ENCODE peak calls at places on chromosomes 4 and X, in five cellular contexts. D is tibial nerve, V is MM.1S, S is uterus, I is SK-N-SH. Y is an unnamed sample. For H3K4me1 and H3K9me3, the result is how much of the 10 kb centered on the place peaks cover.

GRCh38 chr4:184310881-184311709 is 93.4 kb upstream of the ENPP6 start:
- DNase-seq in D (no peak), V (no peak), S (no peak), I (no peak), Y (peak)

GRCh38 chrX:132480581-132481203 is 8.1 kb downstream of the MBNL3 start:
- DNase-seq in D (no peak), V (peak), S (peak), I (no peak), Y (peak)

GRCh38 chrX:101206471-101206870 is 13.1 kb upstream of the DRP2 start:
- DNase-seq in D (no peak), V (peak), S (no peak), I (peak), Y (no peak)

GRCh38 chrX:72304877-72305276 is 837 bp downstream of the CITED1 start:
- DNase-seq in D (no peak), V (no peak), S (no peak), I (peak), Y (no peak)

GRCh38 chr4:98822144-98822543 is 106.8 kb downstream of the EIF4E start:
- DNase-seq in D (no peak), V (no peak), S (no peak), I (no peak), Y (no peak)

GRCh38 chr4:101785476-101785875 is 5.1 kb upstream of the BANK1 start:
- DNase-seq in D (no peak), V (no peak), S (no peak), I (no peak), Y (no peak)

GRCh38 chr4:185305979-185306442 is 89.7 kb downstream of the LRP2BP start:
- DNase-seq in D (no peak), V (no peak), S (no peak), I (no peak), Y (no peak)

GRCh38 chr4:100707786-100708185 is 190.0 kb upstream of the EMCN start:
- DNase-seq in D (no peak), V (no peak), S (no peak), I (no peak), Y (no peak)

GRCh38 chrX:110417128-110417527 is 58.5 kb downstream of the RTL9 start:
- DNase-seq in D (no peak), V (no peak), S (no peak), I (peak), Y (no peak)

GRCh38 chr4:87843936-87844335 is 11.2 kb downstream of the MEPE start:
- DNase-seq in D (no peak), V (peak), S (no peak), I (no peak), Y (no peak)

GRCh38 chr4:138611721-138612120 is 369.6 kb upstream of the SLC7A11 start:
- DNase-seq in D (no peak), V (no peak), S (no peak), I (peak), Y (no peak)

GRCh38 chr4:122052714-122053113 is 99.4 kb upstream of the BLTP1 start:
- DNase-seq in D (no peak), V (no peak), S (no peak), I (no peak), Y (peak)

GRCh38 chr4:150546286-150546685 is 35.7 kb upstream of the MAB21L2 start:
- DNase-seq in D (no peak), V (no peak), S (no peak), I (no peak), Y (no peak)

GRCh38 chrX:10444204-10444603 is 176.2 kb downstream of the MID1 start:
- DNase-seq in D (no peak), V (no peak), S (no peak), I (no peak), Y (no peak)

GRCh38 chr4:77699731-77700210 is 94.2 kb downstream of the CXCL13 start:
- DNase-seq in D (no peak), V (no peak), S (no peak), I (peak), Y (no peak)

GRCh38 chr4:109215511-109215910 is 86.9 kb downstream of the COL25A1 start:
- DNase-seq in D (no peak), V (no peak), S (no peak), I (no peak), Y (no peak)

GRCh38 chr4:110503588-110504435 is 27.9 kb downstream of the ENPEP start:
- DNase-seq in D (no peak), V (peak), S (no peak), I (no peak), Y (no peak)
- TF ChIP-seq CTCF in D (no peak), V (peak), S (no peak), I (no peak), Y (no peak)

GRCh38 chr4:40402556-40402955 is 67.4 kb downstream of the CHRNA9 start:
- DNase-seq in D (no peak), V (no peak), S (no peak), I (no peak), Y (no peak)
- H3K4me1 ChIP-seq in D (under half), V (under half), S (under half), I (under half), Y (under half)

GRCh38 chrX:26778320-26778888 is 562.4 kb downstream of the MAGEB5 start:
- DNase-seq in D (no peak), V (no peak), S (no peak), I (no peak), Y (no peak)
- H3K9me3 ChIP-seq in D (under half), V (under half), S (under half), I (under half), Y (under half)

GRCh38 chr4:1763550-1764080 is 29.5 kb upstream of the FGFR3 start:
- DNase-seq in D (no peak), V (no peak), S (peak), I (peak), Y (peak)
- TF ChIP-seq CTCF in D (peak), V (no peak), S (no peak), I (no peak), Y (peak)

GRCh38 chrX:107673933-107674479 is 45.7 kb downstream of the PRPS1 start:
- DNase-seq in D (peak), V (peak), S (peak), I (no peak), Y (peak)

GRCh38 chrX:107674480-107675364 is 46.4 kb downstream of the PRPS1 start:
- DNase-seq in D (peak), V (peak), S (peak), I (no peak), Y (peak)

GRCh38 chrX:107672955-107673378 is 44.7 kb downstream of the PRPS1 start:
- DNase-seq in D (peak), V (peak), S (peak), I (peak), Y (peak)

GRCh38 chrX:107675365-107675654 is 47.0 kb downstream of the PRPS1 start:
- DNase-seq in D (no peak), V (no peak), S (no peak), I (no peak), Y (no peak)

DNA sequence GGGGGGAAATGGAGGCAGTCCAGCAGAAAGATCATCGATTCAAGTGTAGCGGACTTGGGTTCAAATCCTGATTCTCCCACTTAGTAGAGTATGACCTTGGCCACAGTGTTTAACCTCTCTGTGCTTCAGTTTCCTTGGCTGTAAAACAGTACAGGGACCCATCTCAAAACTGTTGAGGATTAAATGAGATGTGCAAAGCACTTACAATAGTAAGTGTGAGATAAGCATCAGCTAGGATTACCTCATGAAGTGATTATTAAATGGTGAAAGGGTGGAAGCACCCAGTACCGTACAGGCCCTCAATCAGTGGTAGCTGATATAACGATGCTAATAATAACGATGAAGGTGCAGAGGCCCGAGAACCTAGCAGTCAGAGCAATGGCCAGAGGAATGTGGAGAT is 45.1 kb downstream of the PRPS1 start:
- DNase-seq in D (no peak), V (no peak), S (no peak), I (no peak), Y (no peak)
- H3K4me1 ChIP-seq in D (under half), V (under half), S (under half), I (under half), Y (half or more)

GRCh38 chr4:384311-385010 is 46.8 kb downstream of the ZNF141 start:
- DNase-seq in D (no peak), V (no peak), S (no peak), I (no peak), Y (no peak)
- H3K9me3 ChIP-seq in D (half or more), V (under half), S (half or more), I (under half), Y (under half)

DNA sequence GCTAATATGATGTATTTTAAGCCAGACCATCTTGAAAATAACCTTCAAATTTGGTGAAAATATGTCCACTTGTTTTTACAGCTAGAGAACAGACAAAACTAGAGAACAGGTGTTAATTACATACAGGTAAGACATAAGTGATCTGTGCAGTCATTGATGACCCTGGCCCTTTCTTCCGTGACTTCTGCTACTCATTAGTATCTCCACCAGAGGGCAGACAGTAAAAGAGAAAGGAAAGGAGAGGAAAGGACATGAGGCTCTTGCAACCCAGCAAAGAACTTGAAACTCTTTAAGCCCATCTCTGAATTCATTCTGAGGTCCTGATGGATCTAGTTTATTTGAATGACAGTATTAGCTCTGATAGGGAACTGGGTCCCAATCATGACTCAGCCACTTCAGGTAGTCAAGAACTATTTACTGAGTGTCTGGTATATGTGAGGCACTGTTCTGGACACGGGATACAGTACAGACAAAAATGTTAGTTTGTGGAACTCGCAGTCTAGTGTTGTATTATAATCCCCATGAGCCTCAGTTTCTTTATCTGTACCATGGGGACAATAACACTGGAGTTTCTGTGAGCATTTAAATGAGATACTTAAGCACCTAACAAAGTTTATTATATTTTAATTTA is 121.0 kb upstream of the TEX13D start:
- DNase-seq in D (no peak), V (peak), S (no peak), I (peak), Y (no peak)
- TF ChIP-seq CTCF in D (peak), V (peak), S (no peak), I (peak), Y (peak)

GRCh38 chr4:74479009-74479408 is 34.1 kb downstream of the AREG start:
- DNase-seq in D (no peak), V (no peak), S (no peak), I (no peak), Y (no peak)

GRCh38 chr4:74480267-74480666 is 35.3 kb downstream of the AREG start:
- DNase-seq in D (no peak), V (no peak), S (no peak), I (no peak), Y (no peak)

GRCh38 chr4:74486905-74487304 is 42.0 kb downstream of the AREG start:
- DNase-seq in D (no peak), V (no peak), S (no peak), I (no peak), Y (no peak)

GRCh38 chr4:74481891-74482609 is 37.1 kb downstream of the AREG start:
- DNase-seq in D (no peak), V (no peak), S (no peak), I (no peak), Y (no peak)

DNA sequence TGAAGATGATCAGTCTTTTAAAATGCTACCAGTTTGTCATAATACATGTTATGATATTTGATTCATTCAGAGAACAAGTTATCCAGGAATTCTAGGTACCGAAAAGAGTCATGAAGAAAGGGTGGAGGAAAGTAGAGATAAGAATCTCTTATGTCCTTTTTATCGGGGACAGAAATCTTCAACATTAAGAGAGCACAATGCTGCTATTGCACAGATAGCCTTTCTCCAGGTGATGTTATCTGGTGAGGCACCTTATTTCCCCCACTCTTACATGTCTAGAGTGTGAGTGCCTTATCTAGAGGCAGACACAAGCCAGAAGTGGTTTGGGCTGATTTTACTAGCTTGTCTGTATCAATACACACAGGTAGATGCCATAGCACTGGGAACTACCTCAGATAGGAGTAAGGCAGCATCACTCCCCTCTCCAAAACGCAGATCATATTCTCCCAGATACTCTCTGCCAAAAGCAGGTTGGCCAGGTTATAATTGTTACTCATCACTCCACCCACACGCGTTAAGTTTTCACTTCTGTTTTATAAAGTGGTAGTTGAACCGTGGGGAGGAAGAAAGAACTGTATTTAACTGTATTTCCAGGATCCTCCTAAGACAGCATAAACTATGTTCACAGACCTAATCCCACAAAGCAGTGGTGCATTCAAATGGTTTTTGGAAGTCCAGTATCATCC is 38.4 kb downstream of the AREG start:
- DNase-seq in D (no peak), V (no peak), S (no peak), I (no peak), Y (no peak)
- H3K4me1 ChIP-seq in D (under half), V (under half), S (under half), I (under half), Y (under half)

GRCh38 chr4:71866212-71866885 is 82.5 kb upstream of the GC start:
- DNase-seq in D (no peak), V (no peak), S (no peak), I (no peak), Y (no peak)
- H3K9me3 ChIP-seq in D (under half), V (under half), S (under half), I (under half), Y (under half)

Y was measured in heart right ventricle.